ENCODE peak calls at places on chromosome 2, in seven cellular contexts. F is KBM-7; U is activated CD8-positive, alpha-beta T cell treated with anti-CD3 and anti-CD28 coated beads for 36 hours; P is retinal pigment epithelial cell; W is IMR-90; R is stimulated activated effector memory CD8-positive, alpha-beta T cell treated with anti-CD3 and anti-CD28 coated beads, Interleukin-12 subunit alpha, Interleukin-12 subunit beta, amount 100 ng/mL, for 72 hours; T is iPS-NIHi11. K is an unnamed sample.

GRCh38 chr2:48961009-48961408 is 193.3 kb downstream of the FSHR start:
- DNase-seq in F (no peak), U (no peak), P (no peak), W (no peak), R (no peak), T (no peak), K (no peak)

GRCh38 chr2:15173506-15173905 is 387.6 kb downstream of the NBAS start:
- DNase-seq in F (no peak), U (peak; percentile 32), P (no peak), W (no peak), R (no peak), T (no peak), K (no peak)

GRCh38 chr2:201262718-201263117 is 2.4 kb downstream of the CASP8 start:
- DNase-seq in F (peak; percentile 45), U (peak; percentile 57), P (no peak), W (no peak), R (no peak), T (no peak), K (no peak)

GRCh38 chr2:200469708-200470600 is 39.9 kb downstream of the KCTD18 start:
- DNase-seq in F (no peak), U (no peak), P (no peak), W (no peak), R (no peak), T (peak; percentile 28), K (no peak)

GRCh38 chr2:133633851-133634250 is 65.6 kb upstream of the NCKAP5 start:
- DNase-seq in F (no peak), U (no peak), P (no peak), W (peak; percentile 84), R (no peak), T (no peak), K (no peak)

GRCh38 chr2:84958135-84959044 is 12.6 kb upstream of the KCMF1 start:
- DNase-seq in F (no peak), U (no peak), P (peak; percentile 93), W (peak; percentile 97), R (no peak), T (peak; percentile 74), K (peak; percentile 53)

GRCh38 chr2:233476651-233477547 is 89.7 kb downstream of the USP40 start:
- DNase-seq in F (no peak), U (no peak), P (no peak), W (no peak), R (no peak), T (no peak), K (no peak)

GRCh38 chr2:119260636-119261497 is 37.2 kb downstream of the STEAP3 start:
- DNase-seq in F (no peak), U (no peak), P (no peak), W (peak; percentile 12), R (no peak), T (no peak), K (no peak)

GRCh38 chr2:25333981-25334380 is 7.7 kb downstream of the DNMT3A start:
- DNase-seq in F (no peak), U (peak; percentile 41), P (no peak), W (no peak), R (no peak), T (no peak), K (no peak)

K was measured in colonic mucosa.